ENCODE peak calls at places on chromosomes 11 and 22, in seven cellular contexts. D, X, I, G, U, F and J are unnamed samples.

GRCh38 chr11:63769044-63769718 is 606 bp upstream of the ZFTA start:
- DNase-seq in I (no peak), U (peak), X (peak), F (no peak), G (peak), D (no peak), J (peak)

GRCh38 chr22:44019846-44020245 is 4.3 kb upstream of the PARVB start:
- DNase-seq in F (no peak), I (no peak), X (no peak), D (no peak), U (peak), G (no peak), J (no peak)

GRCh38 chr11:57322881-57323467 is 1.8 kb downstream of the TNKS1BP1 start:
- DNase-seq in U (no peak), F (no peak), I (no peak), D (no peak), G (no peak), X (no peak), J (no peak)

GRCh38 chr11:74086242-74086884 is 77.5 kb upstream of the UCP3 start:
- DNase-seq in X (peak), U (no peak), G (no peak), D (no peak), I (no peak), F (no peak), J (no peak)

GRCh38 chr11:2998073-2998850 is 6.1 kb upstream of the NAP1L4 start:
- DNase-seq in F (no peak), U (no peak), I (no peak), D (no peak), X (no peak), G (no peak), J (no peak)

GRCh38 chr11:47413908-47414684 is 5.7 kb downstream of the SLC39A13 start:
- DNase-seq in U (no peak), G (no peak), X (no peak), F (no peak), D (no peak), I (peak), J (no peak)

GRCh38 chr11:134040386-134041297 is 28.2 kb upstream of the JAM3 start:
- DNase-seq in D (no peak), U (no peak), I (no peak), F (no peak), X (no peak), G (no peak), J (no peak)

GRCh38 chr11:32774081-32774480 is 20.4 kb downstream of the CCDC73 start:
- DNase-seq in U (no peak), X (no peak), D (no peak), I (no peak), G (no peak), F (no peak), J (no peak)

GRCh38 chr11:43327987-43328386 is 16.2 kb downstream of the API5 start:
- DNase-seq in D (no peak), U (no peak), I (peak), G (no peak), X (peak), F (peak), J (peak)

GRCh38 chr22:47196493-47196849 is 434.0 kb downstream of the TBC1D22A start:
- DNase-seq in X (no peak), F (no peak), D (no peak), I (no peak), U (no peak), G (no peak), J (no peak)